ENCODE peak calls at places on chromosome 17, in nine cellular contexts. F is prostate gland, W is upper lobe of right lung, Y is CD14-positive monocyte, V is psoas muscle, P is HFF-Myc, N is lower leg skin, T is progenitor cell of endocrine pancreas, M is HCT116. G is an unnamed sample.

GRCh38 chr17:82105882-82106696 is 8.1 kb upstream of the FASN start:
- DNase-seq in P (no peak), T (peak; percentile 45), W (peak; percentile 91), M (peak; percentile 82), N (no peak), F (peak; percentile 91), Y (no peak), V (peak; percentile 47), G (peak; percentile 25)

GRCh38 chr17:83119987-83120864 is 40.8 kb downstream of the METRNL start:
- DNase-seq in P (no peak), M (no peak), T (no peak), W (no peak), N (no peak), V (no peak), Y (peak; percentile 78), F (no peak), G (no peak)

GRCh38 chr17:57943140-57943539 is 12.1 kb downstream of the CUEDC1 start:
- DNase-seq in M (no peak), W (no peak), N (no peak), P (no peak), T (no peak), F (no peak), V (no peak), Y (no peak), G (no peak)

GRCh38 chr17:31007695-31008373 is 37.0 kb downstream of the RNF135 start:
- DNase-seq in M (no peak), P (no peak), N (no peak), Y (no peak), T (no peak), F (no peak), W (no peak), V (no peak), G (no peak)

GRCh38 chr17:66953661-66954060 is 10.8 kb upstream of the CACNG4 start:
- DNase-seq in Y (no peak), N (no peak), V (no peak), W (no peak), M (no peak), P (no peak), F (peak; percentile 44), T (no peak), G (no peak)

GRCh38 chr17:48586355-48586924 is 3.6 kb downstream of the HOXB3 start:
- DNase-seq in F (no peak), M (no peak), T (no peak), Y (no peak), W (no peak), P (no peak), N (no peak), V (no peak), G (no peak)

GRCh38 chr17:1043601-1044251 is 46.8 kb downstream of the TIMM22 start:
- DNase-seq in N (no peak), V (peak; percentile 54), M (no peak), F (no peak), W (peak; percentile 67), Y (no peak), T (no peak), P (no peak), G (peak; percentile 45)

GRCh38 chr17:20156196-20157077 is 147.3 kb downstream of the SPECC1 start:
- DNase-seq in P (no peak), F (peak; percentile 40), M (peak; percentile 38), V (peak; percentile 19), N (no peak), W (peak; percentile 82), Y (no peak), T (peak; percentile 42), G (peak; percentile 10)

GRCh38 chr17:37650419-37651003 is 7.3 kb upstream of the DDX52 start:
- DNase-seq in N (no peak), P (no peak), T (no peak), M (peak; percentile 41), W (no peak), V (no peak), Y (no peak), F (no peak), G (peak; percentile 40)

GRCh38 chr17:79671387-79671752 is 59.4 kb upstream of the ENPP7 start:
- DNase-seq in F (no peak), W (no peak), N (no peak), P (no peak), M (no peak), T (no peak), Y (no peak), V (no peak), G (no peak)

GRCh38 chr17:22506861-22507260 is 814.5 kb downstream of the KCNJ18 start:
- DNase-seq in Y (no peak), T (no peak), V (no peak), N (no peak), M (no peak), W (no peak), P (no peak), F (no peak), G (no peak)

GRCh38 chr17:28370035-28370743 is at the start of gene VTN:
- DNase-seq in Y (peak; percentile 45), N (no peak), M (no peak), W (peak; percentile 71), T (peak; percentile 54), V (peak; percentile 37), F (no peak), P (no peak), G (no peak)

GRCh38 chr17:30299000-30299399 is 7.3 kb upstream of the BLMH start:
- DNase-seq in M (no peak), P (no peak), V (no peak), Y (no peak), F (no peak), N (no peak), T (no peak), W (no peak), G (no peak)

GRCh38 chr17:30405161-30405560 is 26.4 kb downstream of the CPD start:
- DNase-seq in Y (no peak), N (no peak), M (peak; percentile 31), W (no peak), F (no peak), T (no peak), P (no peak), V (no peak), G (no peak)

GRCh38 chr17:39709319-39709997 is 9.6 kb downstream of the ERBB2 start:
- DNase-seq in N (no peak), W (no peak), F (no peak), M (no peak), Y (no peak), V (no peak), T (no peak), P (no peak), G (no peak)

GRCh38 chr17:44741316-44741715 is 17.5 kb upstream of the ADAM11 start:
- DNase-seq in N (no peak), M (no peak), T (no peak), W (no peak), F (no peak), V (no peak), P (no peak), Y (no peak), G (no peak)
- TF ChIP-seq CTCF in N (no peak), M (no peak), T (no peak), W (no peak), F (no peak), V (no peak), P (no peak), Y (no peak), G (no peak)

DNA sequence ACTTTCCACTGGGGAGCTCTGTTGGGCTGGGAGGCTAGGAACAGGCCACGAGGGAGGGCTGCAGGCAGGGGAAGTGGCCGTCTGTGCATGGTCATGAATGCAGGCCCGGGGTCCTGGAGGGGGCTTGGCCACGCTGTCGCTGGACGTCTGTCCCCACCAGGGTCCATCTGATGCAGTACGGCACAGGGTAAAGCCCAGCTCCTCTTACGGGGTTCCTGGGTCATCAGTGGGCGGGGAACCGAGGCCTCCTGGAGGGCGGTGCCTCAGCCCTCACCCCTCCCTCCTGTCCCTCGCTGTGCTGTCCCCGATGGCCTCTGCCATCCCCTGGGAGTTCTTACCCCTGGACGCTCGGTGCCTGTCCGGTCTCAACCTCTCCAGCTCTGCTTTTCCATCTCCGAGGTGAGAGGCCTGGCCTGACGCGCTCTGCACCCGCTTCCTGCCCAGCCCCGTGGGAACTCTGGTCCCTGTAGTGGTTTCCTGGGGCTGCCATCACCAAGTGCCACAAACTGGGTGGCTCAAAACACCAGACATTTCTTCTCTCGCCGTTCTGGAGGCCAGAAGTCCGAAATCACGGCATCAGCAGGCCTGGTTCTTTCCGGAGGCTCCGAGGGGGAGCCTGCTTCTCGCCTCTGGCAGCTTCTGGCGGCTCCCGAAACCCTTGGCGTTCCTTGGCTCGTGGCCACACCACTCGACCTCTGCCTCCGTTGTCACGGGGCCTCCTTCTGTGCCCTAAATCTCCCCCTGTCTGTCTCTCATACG is 182.8 kb downstream of the SEC14L1 start:
- DNase-seq in Y (peak; percentile 29), V (peak; percentile 51), P (no peak), N (peak; percentile 24), F (no peak), T (no peak), M (no peak), W (peak; percentile 79), G (no peak)
- TF ChIP-seq CTCF in Y (no peak), V (no peak), P (no peak), N (no peak), F (no peak), T (no peak), M (no peak), W (no peak), G (no peak)

DNA sequence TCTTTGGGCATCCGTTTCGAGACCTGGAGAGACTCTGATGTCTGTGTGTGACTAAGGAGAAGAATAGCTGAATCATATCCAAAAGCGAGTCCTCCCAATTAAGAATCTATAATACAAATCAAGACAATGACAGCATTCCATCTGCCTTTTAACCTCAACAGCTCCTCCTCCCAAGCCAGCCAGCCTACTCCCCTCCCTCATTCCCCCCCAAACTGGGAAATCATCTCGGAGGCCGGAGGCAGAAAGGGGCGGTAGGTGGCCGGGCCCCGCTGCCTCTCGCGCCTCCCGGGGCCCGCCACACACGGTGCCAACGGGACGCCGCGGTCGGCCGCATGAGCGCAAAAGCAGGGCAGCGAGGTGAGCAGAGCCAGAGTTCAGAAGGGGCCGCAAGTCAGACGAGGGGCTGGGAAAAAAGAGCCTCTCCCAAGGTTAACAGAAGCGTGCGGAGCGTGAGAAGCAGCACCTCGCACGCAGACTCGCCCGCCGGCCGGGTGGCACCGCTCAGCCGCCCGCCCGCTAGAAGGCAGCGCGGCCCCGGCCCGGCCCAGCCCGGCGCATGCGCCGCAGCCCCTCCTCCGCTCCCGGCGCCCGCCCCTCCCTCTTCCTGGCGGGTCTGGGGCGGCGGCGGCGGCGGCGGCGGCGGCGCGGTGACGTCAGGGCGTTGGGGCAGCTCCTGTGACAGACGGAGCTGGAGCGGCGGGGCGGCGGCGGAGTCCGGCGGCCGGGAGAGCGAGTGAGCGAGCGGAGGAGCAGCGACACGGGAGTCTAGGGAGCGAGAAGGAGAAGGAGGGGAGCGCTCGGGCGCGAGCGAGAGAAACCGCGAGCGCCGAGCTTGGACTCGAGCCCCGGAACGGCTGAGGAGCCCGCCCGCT is at the start of gene PAFAH1B1:
- DNase-seq in N (peak; percentile 83), T (peak; percentile 93), M (peak; percentile 56), F (peak; percentile 88), P (peak; percentile 16), W (peak; percentile 98), Y (peak; percentile 86), V (peak; percentile 94), G (peak; percentile 69)
- TF ChIP-seq CTCF in N (no peak), T (no peak), M (no peak), F (no peak), P (no peak), W (peak; percentile 26), Y (no peak), V (peak; percentile 24), G (no peak)

DNA sequence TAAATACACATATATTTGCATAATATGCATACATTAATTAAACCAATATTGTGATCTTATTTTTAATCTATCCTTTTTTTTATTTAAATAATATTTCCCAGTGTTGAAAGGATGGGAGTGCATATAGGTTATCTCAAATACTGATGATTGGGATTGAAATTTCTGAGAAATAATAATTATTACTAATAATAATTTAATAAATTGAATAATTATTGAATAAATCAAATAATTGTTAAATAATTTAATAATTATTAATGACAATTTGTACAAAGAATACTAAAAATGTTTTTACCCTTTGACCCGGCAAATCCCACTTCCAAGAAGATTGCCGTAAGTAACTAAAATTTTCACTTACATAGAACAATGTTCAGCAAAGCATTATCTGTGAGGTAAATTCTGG is 148.9 kb downstream of the ZNF18 start:
- DNase-seq in F (no peak), M (no peak), P (no peak), N (no peak), W (no peak), T (no peak), Y (no peak), V (no peak), G (no peak)
- TF ChIP-seq CTCF in F (no peak), M (no peak), P (no peak), N (no peak), W (no peak), T (no peak), Y (no peak), V (no peak), G (no peak)

G was measured in brain microvascular endothelial cell.